ENCODE peak calls at places on chromosome 9, in four cellular contexts. One of them, this sample, is unnamed.

GRCh38 chr9:36318212-36318802 is 60.1 kb upstream of the GNE start:
- DNase-seq in BE2C: no peak
- DNase-seq in brain microvascular endothelial cell: no peak
- DNase-seq in K562: no peak
- DNase-seq in this sample: no peak

GRCh38 chr9:8351431-8351830 is 551.9 kb upstream of the DMAC1 start:
- DNase-seq in K562: no peak
- DNase-seq in brain microvascular endothelial cell: no peak
- DNase-seq in BE2C: no peak
- DNase-seq in this sample: no peak

GRCh38 chr9:78676009-78676408 is 379.1 kb downstream of the PSAT1 start:
- DNase-seq in BE2C: no peak
- DNase-seq in brain microvascular endothelial cell: no peak
- DNase-seq in K562: no peak
- DNase-seq in this sample: no peak

GRCh38 chr9:78973906-78974305 is 597.9 kb upstream of the TLE4 start:
- DNase-seq in K562: no peak
- DNase-seq in brain microvascular endothelial cell: peak; percentile 48
- DNase-seq in BE2C: no peak
- DNase-seq in this sample: peak; percentile 42

GRCh38 chr9:121771851-121772599 is 120.6 kb downstream of the DAB2IP start:
- DNase-seq in brain microvascular endothelial cell: no peak
- DNase-seq in BE2C: peak; percentile 2
- DNase-seq in K562: no peak
- DNase-seq in this sample: no peak

GRCh38 chr9:93416530-93417235 is 34.8 kb upstream of the FAM120A start:
- DNase-seq in BE2C: no peak
- DNase-seq in K562: no peak
- DNase-seq in brain microvascular endothelial cell: no peak
- DNase-seq in this sample: no peak

GRCh38 chr9:126563556-126563955 is 50.2 kb upstream of the LMX1B start:
- DNase-seq in brain microvascular endothelial cell: no peak
- DNase-seq in BE2C: no peak
- DNase-seq in K562: no peak
- DNase-seq in this sample: no peak

GRCh38 chr9:19009566-19009965 is 23.4 kb downstream of the SAXO1 start:
- DNase-seq in K562: no peak
- DNase-seq in brain microvascular endothelial cell: no peak
- DNase-seq in BE2C: no peak
- DNase-seq in this sample: no peak

GRCh38 chr9:108860354-108860753 is 1.7 kb upstream of the ACTL7A start:
- DNase-seq in brain microvascular endothelial cell: no peak
- DNase-seq in BE2C: no peak
- DNase-seq in K562: no peak
- DNase-seq in this sample: no peak

GRCh38 chr9:93085676-93086075 is 10.3 kb upstream of the CARD19 start:
- DNase-seq in BE2C: no peak
- DNase-seq in K562: no peak
- DNase-seq in brain microvascular endothelial cell: no peak
- DNase-seq in this sample: no peak

GRCh38 chr9:99143661-99144060 is 38.7 kb downstream of the TGFBR1 start:
- DNase-seq in K562: no peak
- DNase-seq in brain microvascular endothelial cell: no peak
- DNase-seq in BE2C: no peak
- DNase-seq in this sample: no peak

DNA sequence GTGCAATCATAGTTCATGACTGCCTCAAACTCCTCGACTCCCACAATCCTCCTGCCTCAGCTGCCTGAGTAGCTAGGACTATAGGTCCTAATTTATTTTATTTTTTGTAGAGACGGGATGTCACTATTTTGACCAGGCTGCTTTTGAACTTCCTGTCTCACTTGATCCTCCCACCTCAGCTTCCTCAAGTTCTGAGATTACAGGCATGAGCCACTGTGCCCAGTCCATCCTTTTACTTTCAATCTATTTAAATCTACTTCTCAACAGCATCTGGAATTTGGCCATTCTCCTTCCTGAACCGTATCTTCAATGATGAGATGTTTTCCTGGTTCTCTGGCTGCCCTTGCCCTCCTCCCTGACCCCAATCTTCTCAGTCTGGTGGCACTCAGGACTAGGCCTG is 12.2 kb upstream of the GRIN1 start:
- DNase-seq in BE2C: no peak
- DNase-seq in brain microvascular endothelial cell: no peak
- DNase-seq in K562: no peak
- DNase-seq in this sample: no peak
- H3K4me3 ChIP-seq in BE2C: peak overlapping the region; percentile 70
- H3K4me3 ChIP-seq in brain microvascular endothelial cell: no peak overlapping the region
- H3K4me3 ChIP-seq in K562: peak overlapping the region; percentile 91
- H3K4me3 ChIP-seq in this sample: no peak overlapping the region

GRCh38 chr9:124015661-124016131 is 4.1 kb downstream of the LHX2 start:
- DNase-seq in BE2C: no peak
- DNase-seq in brain microvascular endothelial cell: no peak
- DNase-seq in K562: no peak
- DNase-seq in this sample: no peak
- H3K4me3 ChIP-seq in BE2C: no peak overlapping the region
- H3K4me3 ChIP-seq in brain microvascular endothelial cell: no peak overlapping the region
- H3K4me3 ChIP-seq in K562: no peak overlapping the region
- H3K4me3 ChIP-seq in this sample: no peak overlapping the region

DNA sequence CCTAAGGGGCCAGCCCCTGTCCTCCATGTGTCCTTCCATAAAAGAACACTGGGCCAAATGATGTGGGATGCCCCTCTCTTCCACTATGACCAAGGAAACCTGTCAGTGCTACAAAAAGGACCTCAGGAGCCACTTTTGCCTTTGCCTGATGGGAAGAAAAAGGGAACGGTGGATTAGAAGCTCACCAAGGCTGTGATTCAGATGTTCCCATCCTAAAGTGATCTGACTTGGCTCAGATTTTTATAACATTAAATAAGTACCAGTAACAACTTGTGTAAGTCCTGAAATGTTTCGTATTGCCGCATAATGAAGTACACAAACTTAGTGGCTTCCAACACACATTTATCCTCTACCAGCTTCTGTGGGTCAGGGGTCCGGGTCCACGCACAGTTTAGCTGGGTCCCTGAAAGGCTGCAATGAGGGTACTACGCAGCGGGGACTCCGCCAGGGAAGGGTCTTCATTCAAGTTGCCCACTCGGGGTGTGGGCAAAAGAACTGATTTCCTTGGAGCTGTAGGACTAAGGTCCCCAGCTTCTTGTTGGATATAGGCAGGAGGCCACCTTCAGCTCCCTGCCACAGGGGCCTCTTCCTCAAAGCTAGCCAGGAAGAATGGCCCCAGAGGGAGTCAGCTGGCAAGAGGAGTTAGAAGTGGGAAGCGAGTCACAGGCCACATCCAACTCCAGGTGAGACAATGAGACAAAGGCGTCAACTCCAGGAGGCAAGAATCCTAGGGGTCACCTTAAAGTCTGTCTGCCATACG is 60.4 kb downstream of the RAPGEF1 start:
- DNase-seq in K562: no peak
- DNase-seq in BE2C: no peak
- DNase-seq in brain microvascular endothelial cell: no peak
- DNase-seq in this sample: peak; percentile 37
- H3K4me3 ChIP-seq in K562: no peak overlapping the region
- H3K4me3 ChIP-seq in BE2C: no peak overlapping the region
- H3K4me3 ChIP-seq in brain microvascular endothelial cell: no peak overlapping the region
- H3K4me3 ChIP-seq in this sample: no peak overlapping the region

DNA sequence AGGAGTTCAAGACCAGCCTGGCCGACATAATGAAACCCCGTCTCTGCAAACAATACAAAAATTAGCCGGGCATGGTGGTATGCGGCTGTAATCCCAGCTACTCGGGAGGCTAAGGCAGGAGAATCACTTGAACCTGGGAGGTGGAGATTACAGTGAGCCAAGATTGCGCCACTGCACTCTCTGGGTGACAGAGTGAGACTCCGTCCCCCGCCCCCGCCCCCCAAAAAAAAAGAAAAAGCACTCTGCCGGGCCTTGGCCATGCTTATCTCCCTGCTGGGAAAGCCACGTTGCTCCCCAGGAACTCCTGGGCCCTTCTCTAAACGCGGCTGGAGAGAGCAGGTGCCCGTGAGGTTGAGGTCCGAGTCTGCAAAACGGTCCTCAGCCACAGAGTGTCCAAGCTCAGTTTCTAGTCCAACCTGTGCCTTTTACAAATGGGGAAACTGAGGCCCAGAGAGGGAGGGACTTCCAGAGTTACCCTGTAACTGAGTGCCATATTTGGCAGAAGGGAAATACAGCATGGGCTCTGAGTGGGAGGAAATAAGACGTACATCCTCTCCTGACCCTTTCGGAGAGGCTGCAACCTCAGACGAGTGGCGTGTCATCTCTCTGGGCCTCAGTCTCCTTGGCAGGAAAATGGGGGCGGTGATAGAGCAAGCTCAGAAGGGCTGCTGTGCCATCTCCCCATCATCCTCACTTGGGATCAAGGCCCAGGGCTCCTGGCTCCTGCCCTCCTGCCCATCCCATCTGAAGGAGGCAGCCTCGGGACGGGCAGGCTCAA is 6.6 kb upstream of the PHYHD1 start:
- DNase-seq in brain microvascular endothelial cell: no peak
- DNase-seq in BE2C: no peak
- DNase-seq in K562: peak; percentile 64
- DNase-seq in this sample: no peak
- H3K4me3 ChIP-seq in brain microvascular endothelial cell: no peak overlapping the region
- H3K4me3 ChIP-seq in BE2C: no peak overlapping the region
- H3K4me3 ChIP-seq in K562: no peak overlapping the region
- H3K4me3 ChIP-seq in this sample: no peak overlapping the region

GRCh38 chr9:17394868-17395488 is 183.9 kb upstream of the SH3GL2 start:
- DNase-seq in brain microvascular endothelial cell: no peak
- DNase-seq in BE2C: no peak
- DNase-seq in K562: no peak
- DNase-seq in this sample: no peak
- H3K4me3 ChIP-seq in brain microvascular endothelial cell: no peak overlapping the region
- H3K4me3 ChIP-seq in BE2C: no peak overlapping the region
- H3K4me3 ChIP-seq in K562: no peak overlapping the region
- H3K4me3 ChIP-seq in this sample: no peak overlapping the region

DNA sequence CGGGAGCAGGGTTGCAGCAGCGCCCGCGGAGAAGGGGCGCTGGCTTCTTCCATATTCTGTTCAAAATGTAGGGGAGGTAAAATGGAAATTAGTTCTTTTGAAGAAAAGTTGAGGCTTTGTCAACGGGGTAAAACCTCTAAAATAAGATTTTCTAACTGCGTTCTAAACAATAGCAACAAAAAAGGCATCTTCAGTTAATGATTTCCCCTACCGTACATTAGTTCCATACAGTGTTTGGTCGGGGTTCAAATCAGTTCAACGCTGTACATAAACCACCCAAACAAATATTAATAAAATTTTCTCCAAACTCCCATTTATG is 343 bp upstream of the FANCC start:
- DNase-seq in BE2C: no peak
- DNase-seq in brain microvascular endothelial cell: no peak
- DNase-seq in K562: no peak
- DNase-seq in this sample: no peak
- H3K4me3 ChIP-seq in BE2C: peak overlapping the region; percentile 79
- H3K4me3 ChIP-seq in brain microvascular endothelial cell: peak overlapping the region; percentile 84
- H3K4me3 ChIP-seq in K562: peak overlapping the region; percentile 89
- H3K4me3 ChIP-seq in this sample: peak overlapping the region; percentile 82

GRCh38 chr9:123484130-123484529 is 128.1 kb downstream of the CRB2 start:
- DNase-seq in K562: no peak
- DNase-seq in brain microvascular endothelial cell: no peak
- DNase-seq in BE2C: no peak
- DNase-seq in this sample: no peak
- H3K4me3 ChIP-seq in K562: no peak overlapping the region
- H3K4me3 ChIP-seq in brain microvascular endothelial cell: no peak overlapping the region
- H3K4me3 ChIP-seq in BE2C: no peak overlapping the region
- H3K4me3 ChIP-seq in this sample: no peak overlapping the region

GRCh38 chr9:129037767-129038098 is 1.3 kb downstream of the MIGA2 start:
- DNase-seq in BE2C: no peak
- DNase-seq in K562: peak; percentile 37
- DNase-seq in brain microvascular endothelial cell: no peak
- DNase-seq in this sample: no peak

GRCh38 chr9:129036923-129037766 is 719 bp downstream of the MIGA2 start:
- DNase-seq in K562: peak; percentile 47
- DNase-seq in brain microvascular endothelial cell: no peak
- DNase-seq in BE2C: no peak
- DNase-seq in this sample: no peak

GRCh38 chr9:129042016-129042415 is 5.6 kb downstream of the MIGA2 start:
- DNase-seq in brain microvascular endothelial cell: no peak
- DNase-seq in BE2C: peak; percentile 59
- DNase-seq in K562: no peak
- DNase-seq in this sample: no peak

GRCh38 chr9:129038109-129038852 is 1.9 kb downstream of the MIGA2 start:
- DNase-seq in BE2C: no peak
- DNase-seq in K562: peak; percentile 48
- DNase-seq in brain microvascular endothelial cell: no peak
- DNase-seq in this sample: no peak

DNA sequence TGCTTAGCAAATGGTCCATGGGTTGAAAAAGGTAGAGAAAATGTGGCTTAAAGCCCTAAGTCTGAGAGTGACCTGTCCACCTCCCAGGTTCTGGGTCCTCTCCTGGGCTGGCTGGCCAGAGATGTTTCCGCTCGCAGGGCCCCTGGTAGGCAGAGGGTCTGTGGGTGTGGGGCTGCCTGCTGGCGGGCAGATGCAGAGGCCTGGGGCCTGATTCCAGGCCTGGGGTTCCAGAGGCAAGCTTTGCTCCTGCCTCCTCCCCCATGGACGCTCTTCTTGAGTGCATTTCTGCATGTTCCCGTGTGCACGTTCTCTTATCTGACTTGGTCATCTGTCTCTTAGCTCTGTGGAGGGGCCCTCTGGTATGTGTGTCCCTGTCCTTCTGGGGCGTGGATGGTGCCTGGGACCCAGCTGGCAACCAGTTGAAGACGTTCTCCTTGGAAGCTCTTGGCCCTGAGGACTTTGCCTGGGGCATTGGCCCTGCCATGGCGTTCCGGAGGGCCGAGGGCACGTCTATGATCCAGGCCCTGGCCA is 3.8 kb downstream of the MIGA2 start:
- DNase-seq in BE2C: no peak
- DNase-seq in K562: peak; percentile 83
- DNase-seq in brain microvascular endothelial cell: no peak
- DNase-seq in this sample: no peak
- H3K4me3 ChIP-seq in BE2C: no peak overlapping the region
- H3K4me3 ChIP-seq in K562: peak overlapping the region; percentile 15
- H3K4me3 ChIP-seq in brain microvascular endothelial cell: no peak overlapping the region
- H3K4me3 ChIP-seq in this sample: no peak overlapping the region

DNA sequence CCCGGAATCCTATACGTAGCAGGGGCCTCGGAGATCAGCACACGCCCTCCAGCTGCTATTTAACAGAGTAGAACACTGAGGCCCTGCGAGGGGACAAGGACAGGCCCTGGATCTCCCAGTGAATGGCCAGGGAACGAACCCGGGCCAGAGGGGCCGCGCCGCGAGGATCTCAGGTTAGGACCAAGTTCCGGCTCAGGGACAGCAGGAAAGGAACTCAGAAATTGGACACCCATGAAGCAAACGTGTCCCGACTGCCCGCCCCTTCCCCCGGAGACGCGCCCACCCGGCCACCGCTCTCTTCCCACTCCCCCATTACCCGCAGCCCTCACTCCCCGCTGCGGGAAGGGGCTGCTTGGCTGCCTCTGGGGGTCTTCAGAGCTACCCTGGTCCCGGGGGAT is 1.0 kb upstream of the FOXE1 start:
- DNase-seq in brain microvascular endothelial cell: no peak
- DNase-seq in K562: no peak
- DNase-seq in BE2C: no peak
- DNase-seq in this sample: no peak
- H3K4me3 ChIP-seq in brain microvascular endothelial cell: no peak overlapping the region
- H3K4me3 ChIP-seq in K562: no peak overlapping the region
- H3K4me3 ChIP-seq in BE2C: no peak overlapping the region
- H3K4me3 ChIP-seq in this sample: no peak overlapping the region